ENCODE peak calls at places on chromosome 12, in seven cellular contexts. K is NCI-H1092 treated with DMSO at 0.1 percent for 48 hours; Z is CD4-positive, alpha-beta T cell; T is HTR-8/SVneo; S is NCI-H1105 treated with DMSO at 0.1 percent for 48 hours; L is NCI-H69; F is non-pigmented ciliary epithelial cell. A is an unnamed sample.

GRCh38 chr12:121330692-121331091 is 21.5 kb downstream of the ANAPC5 start:
- DNase-seq in L (no peak), K (no peak), Z (no peak), T (no peak), F (no peak), S (peak; percentile 18), A (no peak)

GRCh38 chr12:57139796-57140649 is 7.4 kb downstream of the LRP1-AS start:
- DNase-seq in T (no peak), Z (no peak), S (no peak), L (no peak), K (no peak), F (no peak), A (no peak)

GRCh38 chr12:58592817-58593216 is 327.5 kb downstream of the LRIG3 start:
- DNase-seq in F (no peak), L (no peak), T (no peak), K (no peak), S (no peak), Z (no peak), A (no peak)

GRCh38 chr12:103956515-103957027 is 9.1 kb upstream of the TDG start:
- DNase-seq in S (peak; percentile 50), K (peak; percentile 36), L (no peak), F (no peak), T (no peak), Z (no peak), A (no peak)

GRCh38 chr12:49824886-49825285 is 3.3 kb downstream of the NCKAP5L start:
- DNase-seq in F (no peak), Z (no peak), S (no peak), K (no peak), L (no peak), T (no peak), A (no peak)

GRCh38 chr12:75725505-75726120 is 214.2 kb upstream of the KRR1 start:
- DNase-seq in Z (no peak), K (peak; percentile 46), S (no peak), F (peak; percentile 41), L (peak; percentile 95), T (peak; percentile 41), A (no peak)

GRCh38 chr12:132366341-132366861 is 37.0 kb upstream of the GALNT9 start:
- DNase-seq in T (no peak), F (no peak), K (no peak), S (peak; percentile 15), L (peak; percentile 13), Z (no peak), A (no peak)

GRCh38 chr12:131682511-131682895 is 28.4 kb upstream of the SFSWAP start:
- DNase-seq in S (no peak), K (no peak), L (no peak), Z (no peak), F (no peak), T (no peak), A (no peak)

GRCh38 chr12:104219908-104220404 is 4.4 kb downstream of the TXNRD1 start:
- DNase-seq in S (peak; percentile 88), K (no peak), L (peak; percentile 97), T (peak; percentile 67), F (peak; percentile 47), Z (peak; percentile 38), A (peak; percentile 97)

GRCh38 chr12:44930972-44931600 is 55.0 kb upstream of the NELL2 start:
- DNase-seq in L (peak; percentile 93), T (peak; percentile 17), Z (no peak), K (peak; percentile 93), S (peak; percentile 78), F (peak; percentile 34), A (peak; percentile 26)

GRCh38 chr12:47814539-47815170 is 5.0 kb downstream of the HDAC7 start:
- DNase-seq in Z (no peak), F (no peak), S (no peak), T (no peak), L (no peak), K (no peak), A (no peak)

GRCh38 chr12:57215668-57216013 is 953 bp upstream of the NXPH4 start:
- DNase-seq in K (no peak), L (peak; percentile 57), S (no peak), T (no peak), F (no peak), Z (no peak), A (no peak)

GRCh38 chr12:91432079-91432478 is 249.5 kb upstream of the DCN start:
- DNase-seq in Z (no peak), S (no peak), F (peak; percentile 50), L (no peak), K (no peak), T (no peak), A (no peak)

GRCh38 chr12:94951071-94951639 is 52.3 kb downstream of the NDUFA12 start:
- DNase-seq in T (no peak), S (no peak), L (no peak), F (no peak), K (no peak), Z (no peak), A (no peak)

GRCh38 chr12:71438670-71439361 is 782 bp upstream of the LGR5 start:
- DNase-seq in L (peak; percentile 64), T (peak; percentile 11), F (no peak), Z (no peak), S (peak; percentile 36), K (peak; percentile 72), A (peak; percentile 65)

GRCh38 chr12:62123721-62124203 is 136.4 kb upstream of the USP15 start:
- DNase-seq in Z (peak; percentile 1), T (peak; percentile 5), L (peak; percentile 58), F (peak; percentile 34), K (peak; percentile 20), S (peak; percentile 45), A (peak; percentile 49)

GRCh38 chr12:124542021-124542941 is 25.1 kb downstream of the NCOR2 start:
- DNase-seq in T (no peak), F (no peak), L (no peak), Z (no peak), S (no peak), K (no peak), A (no peak)

GRCh38 chr12:49951411-49952105 is 1.0 kb downstream of the AQP2 start:
- DNase-seq in F (no peak), T (no peak), Z (no peak), S (no peak), K (no peak), L (no peak), A (no peak)

GRCh38 chr12:94057262-94058151 is 90.9 kb upstream of the PLXNC1 start:
- DNase-seq in T (no peak), L (no peak), F (no peak), K (no peak), S (no peak), Z (no peak), A (no peak)

GRCh38 chr12:70467908-70468733 is 102.0 kb downstream of the KCNMB4 start:
- DNase-seq in Z (no peak), F (no peak), K (no peak), T (no peak), L (no peak), S (no peak), A (no peak)

A was measured in NCI-H748 treated with DMSO at 0.1 percent for 48 hours.